ENCODE peak calls at places on chromosomes 5 and 9, in eight cellular contexts. One of them, this sample, is unnamed.

GRCh38 chr5:151612689-151613427 is 21.7 kb upstream of the FAT2 start:
- DNase-seq in K562: no peak
- DNase-seq in WERI-Rb-1: no peak
- DNase-seq in fibroblast of pulmonary artery: no peak
- DNase-seq in Calu3: peak
- DNase-seq in stomach: no peak
- DNase-seq in lower leg skin: no peak
- DNase-seq in natural killer cell: no peak
- DNase-seq in this sample: no peak

GRCh38 chr9:12935714-12936113 is 160.9 kb downstream of the LURAP1L start:
- DNase-seq in stomach: no peak
- DNase-seq in Calu3: no peak
- DNase-seq in WERI-Rb-1: no peak
- DNase-seq in natural killer cell: no peak
- DNase-seq in K562: no peak
- DNase-seq in fibroblast of pulmonary artery: peak
- DNase-seq in lower leg skin: no peak
- DNase-seq in this sample: no peak

GRCh38 chr5:139961435-139962157 is 81.5 kb downstream of the NRG2 start:
- DNase-seq in natural killer cell: no peak
- DNase-seq in fibroblast of pulmonary artery: no peak
- DNase-seq in stomach: no peak
- DNase-seq in WERI-Rb-1: no peak
- DNase-seq in lower leg skin: no peak
- DNase-seq in K562: no peak
- DNase-seq in Calu3: no peak
- DNase-seq in this sample: no peak

GRCh38 chr5:173472784-173473278 is 143.6 kb downstream of the BOD1 start:
- DNase-seq in Calu3: no peak
- DNase-seq in K562: no peak
- DNase-seq in fibroblast of pulmonary artery: peak
- DNase-seq in lower leg skin: peak
- DNase-seq in stomach: no peak
- DNase-seq in natural killer cell: no peak
- DNase-seq in WERI-Rb-1: no peak
- DNase-seq in this sample: no peak

GRCh38 chr9:128720841-128721486 is 3.0 kb downstream of the ZDHHC12 start:
- DNase-seq in WERI-Rb-1: no peak
- DNase-seq in fibroblast of pulmonary artery: no peak
- DNase-seq in Calu3: no peak
- DNase-seq in natural killer cell: no peak
- DNase-seq in lower leg skin: no peak
- DNase-seq in K562: no peak
- DNase-seq in stomach: no peak
- DNase-seq in this sample: no peak

GRCh38 chr5:69217154-69217731 is 17.4 kb upstream of the CDK7 start:
- DNase-seq in stomach: peak
- DNase-seq in K562: peak
- DNase-seq in Calu3: no peak
- DNase-seq in natural killer cell: no peak
- DNase-seq in WERI-Rb-1: no peak
- DNase-seq in lower leg skin: no peak
- DNase-seq in fibroblast of pulmonary artery: no peak
- DNase-seq in this sample: peak

GRCh38 chr5:133006653-133007052 is 19.7 kb downstream of the ZCCHC10 start:
- DNase-seq in fibroblast of pulmonary artery: peak
- DNase-seq in stomach: no peak
- DNase-seq in WERI-Rb-1: no peak
- DNase-seq in natural killer cell: no peak
- DNase-seq in K562: no peak
- DNase-seq in lower leg skin: no peak
- DNase-seq in Calu3: no peak
- DNase-seq in this sample: no peak

GRCh38 chr5:9903806-9904205 is 273.7 kb upstream of the TAS2R1 start:
- DNase-seq in K562: no peak
- DNase-seq in Calu3: no peak
- DNase-seq in stomach: no peak
- DNase-seq in lower leg skin: no peak
- DNase-seq in natural killer cell: no peak
- DNase-seq in fibroblast of pulmonary artery: peak
- DNase-seq in WERI-Rb-1: no peak
- DNase-seq in this sample: no peak

GRCh38 chr5:172453986-172454354 is 355 bp downstream of the SH3PXD2B start:
- DNase-seq in fibroblast of pulmonary artery: peak
- DNase-seq in stomach: no peak
- DNase-seq in Calu3: peak
- DNase-seq in K562: no peak
- DNase-seq in WERI-Rb-1: peak
- DNase-seq in natural killer cell: no peak
- DNase-seq in lower leg skin: no peak
- DNase-seq in this sample: no peak

GRCh38 chr9:35423499-35423898 is 66.4 kb upstream of the RUSC2 start:
- DNase-seq in WERI-Rb-1: no peak
- DNase-seq in K562: no peak
- DNase-seq in fibroblast of pulmonary artery: no peak
- DNase-seq in natural killer cell: no peak
- DNase-seq in stomach: no peak
- DNase-seq in lower leg skin: no peak
- DNase-seq in Calu3: peak
- DNase-seq in this sample: no peak

GRCh38 chr9:137387034-137387890 is 35.7 kb downstream of the EXD3 start:
- DNase-seq in Calu3: no peak
- DNase-seq in fibroblast of pulmonary artery: peak
- DNase-seq in K562: no peak
- DNase-seq in lower leg skin: no peak
- DNase-seq in WERI-Rb-1: no peak
- DNase-seq in natural killer cell: peak
- DNase-seq in stomach: no peak
- DNase-seq in this sample: peak

GRCh38 chr5:91151947-91152346 is 231.2 kb downstream of the ARRDC3 start:
- DNase-seq in lower leg skin: peak
- DNase-seq in stomach: peak
- DNase-seq in fibroblast of pulmonary artery: peak
- DNase-seq in WERI-Rb-1: no peak
- DNase-seq in K562: no peak
- DNase-seq in Calu3: peak
- DNase-seq in natural killer cell: no peak
- DNase-seq in this sample: no peak

GRCh38 chr5:68252678-68253520 is 37.3 kb downstream of the PIK3R1 start:
- DNase-seq in WERI-Rb-1: peak
- DNase-seq in K562: peak
- DNase-seq in fibroblast of pulmonary artery: peak
- DNase-seq in Calu3: peak
- DNase-seq in natural killer cell: no peak
- DNase-seq in stomach: peak
- DNase-seq in lower leg skin: peak
- DNase-seq in this sample: peak

GRCh38 chr9:111627260-111627963 is 3.7 kb upstream of the DNAJC25 start:
- DNase-seq in K562: no peak
- DNase-seq in fibroblast of pulmonary artery: no peak
- DNase-seq in stomach: no peak
- DNase-seq in natural killer cell: no peak
- DNase-seq in lower leg skin: no peak
- DNase-seq in WERI-Rb-1: no peak
- DNase-seq in Calu3: no peak
- DNase-seq in this sample: no peak

GRCh38 chr9:115596743-115597080 is 478.8 kb upstream of the TNC start:
- DNase-seq in Calu3: no peak
- DNase-seq in natural killer cell: no peak
- DNase-seq in fibroblast of pulmonary artery: no peak
- DNase-seq in stomach: no peak
- DNase-seq in K562: no peak
- DNase-seq in WERI-Rb-1: no peak
- DNase-seq in lower leg skin: no peak
- DNase-seq in this sample: no peak

GRCh38 chr9:115593587-115594091 is 475.7 kb upstream of the TNC start:
- DNase-seq in Calu3: peak
- DNase-seq in stomach: no peak
- DNase-seq in WERI-Rb-1: peak
- DNase-seq in natural killer cell: no peak
- DNase-seq in lower leg skin: no peak
- DNase-seq in fibroblast of pulmonary artery: peak
- DNase-seq in K562: peak
- DNase-seq in this sample: no peak

GRCh38 chr9:115594551-115594950 is 476.6 kb upstream of the TNC start:
- DNase-seq in WERI-Rb-1: no peak
- DNase-seq in K562: no peak
- DNase-seq in Calu3: no peak
- DNase-seq in lower leg skin: no peak
- DNase-seq in fibroblast of pulmonary artery: peak
- DNase-seq in stomach: no peak
- DNase-seq in natural killer cell: no peak
- DNase-seq in this sample: no peak

GRCh38 chr9:115597330-115597729 is 479.4 kb upstream of the TNC start:
- DNase-seq in natural killer cell: no peak
- DNase-seq in lower leg skin: no peak
- DNase-seq in fibroblast of pulmonary artery: no peak
- DNase-seq in K562: no peak
- DNase-seq in Calu3: no peak
- DNase-seq in stomach: no peak
- DNase-seq in WERI-Rb-1: no peak
- DNase-seq in this sample: no peak

GRCh38 chr9:115595951-115596742 is 478.2 kb upstream of the TNC start:
- DNase-seq in natural killer cell: no peak
- DNase-seq in Calu3: no peak
- DNase-seq in lower leg skin: no peak
- DNase-seq in stomach: no peak
- DNase-seq in WERI-Rb-1: no peak
- DNase-seq in fibroblast of pulmonary artery: peak
- DNase-seq in K562: no peak
- DNase-seq in this sample: no peak
- TF ChIP-seq CTCF in natural killer cell: no peak
- TF ChIP-seq CTCF in Calu3: no peak
- TF ChIP-seq CTCF in lower leg skin: no peak
- TF ChIP-seq CTCF in stomach: no peak
- TF ChIP-seq CTCF in WERI-Rb-1: no peak
- TF ChIP-seq CTCF in fibroblast of pulmonary artery: no peak
- TF ChIP-seq CTCF in K562: no peak
- TF ChIP-seq CTCF in this sample: no peak

GRCh38 chr5:122751293-122751753 is 23.6 kb upstream of the SNX2 start:
- DNase-seq in Calu3: peak
- DNase-seq in fibroblast of pulmonary artery: peak
- DNase-seq in natural killer cell: no peak
- DNase-seq in stomach: no peak
- DNase-seq in K562: no peak
- DNase-seq in lower leg skin: no peak
- DNase-seq in WERI-Rb-1: no peak
- DNase-seq in this sample: no peak
- TF ChIP-seq CTCF in Calu3: no peak
- TF ChIP-seq CTCF in fibroblast of pulmonary artery: no peak
- TF ChIP-seq CTCF in natural killer cell: no peak
- TF ChIP-seq CTCF in stomach: no peak
- TF ChIP-seq CTCF in K562: no peak
- TF ChIP-seq CTCF in lower leg skin: no peak
- TF ChIP-seq CTCF in WERI-Rb-1: no peak
- TF ChIP-seq CTCF in this sample: no peak

GRCh38 chr5:180622910-180623309 is 26.5 kb downstream of the FLT4 start:
- DNase-seq in lower leg skin: no peak
- DNase-seq in natural killer cell: no peak
- DNase-seq in WERI-Rb-1: no peak
- DNase-seq in fibroblast of pulmonary artery: no peak
- DNase-seq in K562: no peak
- DNase-seq in stomach: no peak
- DNase-seq in Calu3: no peak
- DNase-seq in this sample: no peak
- TF ChIP-seq CTCF in lower leg skin: no peak
- TF ChIP-seq CTCF in natural killer cell: no peak
- TF ChIP-seq CTCF in WERI-Rb-1: no peak
- TF ChIP-seq CTCF in fibroblast of pulmonary artery: no peak
- TF ChIP-seq CTCF in K562: no peak
- TF ChIP-seq CTCF in stomach: no peak
- TF ChIP-seq CTCF in Calu3: no peak
- TF ChIP-seq CTCF in this sample: no peak

GRCh38 chr5:16033196-16033925 is 146.2 kb downstream of the MARCHF11 start:
- DNase-seq in K562: no peak
- DNase-seq in stomach: no peak
- DNase-seq in fibroblast of pulmonary artery: no peak
- DNase-seq in WERI-Rb-1: no peak
- DNase-seq in Calu3: no peak
- DNase-seq in natural killer cell: no peak
- DNase-seq in lower leg skin: no peak
- DNase-seq in this sample: no peak

GRCh38 chr5:16034640-16035039 is 145.0 kb downstream of the MARCHF11 start:
- DNase-seq in WERI-Rb-1: no peak
- DNase-seq in stomach: no peak
- DNase-seq in natural killer cell: no peak
- DNase-seq in lower leg skin: no peak
- DNase-seq in fibroblast of pulmonary artery: no peak
- DNase-seq in Calu3: no peak
- DNase-seq in K562: no peak
- DNase-seq in this sample: no peak

GRCh38 chr5:16037121-16037520 is 142.5 kb downstream of the MARCHF11 start:
- DNase-seq in Calu3: no peak
- DNase-seq in natural killer cell: no peak
- DNase-seq in WERI-Rb-1: no peak
- DNase-seq in fibroblast of pulmonary artery: no peak
- DNase-seq in stomach: no peak
- DNase-seq in K562: no peak
- DNase-seq in lower leg skin: no peak
- DNase-seq in this sample: no peak
- TF ChIP-seq CTCF in Calu3: no peak
- TF ChIP-seq CTCF in natural killer cell: no peak
- TF ChIP-seq CTCF in WERI-Rb-1: no peak
- TF ChIP-seq CTCF in fibroblast of pulmonary artery: no peak
- TF ChIP-seq CTCF in stomach: no peak
- TF ChIP-seq CTCF in K562: no peak
- TF ChIP-seq CTCF in lower leg skin: no peak
- TF ChIP-seq CTCF in this sample: no peak

GRCh38 chr5:59666709-59667108 is 226.8 kb downstream of the PDE4D start:
- DNase-seq in WERI-Rb-1: no peak
- DNase-seq in Calu3: no peak
- DNase-seq in fibroblast of pulmonary artery: no peak
- DNase-seq in natural killer cell: no peak
- DNase-seq in lower leg skin: no peak
- DNase-seq in stomach: no peak
- DNase-seq in K562: no peak
- DNase-seq in this sample: no peak
- TF ChIP-seq CTCF in WERI-Rb-1: no peak
- TF ChIP-seq CTCF in Calu3: no peak
- TF ChIP-seq CTCF in fibroblast of pulmonary artery: no peak
- TF ChIP-seq CTCF in natural killer cell: no peak
- TF ChIP-seq CTCF in lower leg skin: no peak
- TF ChIP-seq CTCF in stomach: no peak
- TF ChIP-seq CTCF in K562: no peak
- TF ChIP-seq CTCF in this sample: no peak